ENCODE peak calls at places on chromosomes 7 and 10, in seven cellular contexts. L is IMR-90, V is BJ, Q is foreskin keratinocyte, E is MCF 10A, U is Calu3, T is keratinocyte. P is an unnamed sample.

GRCh38 chr7:30199271-30199670 is 64.5 kb downstream of the MTURN start:
- DNase-seq in L (no peak), V (no peak), Q (no peak), E (no peak), U (no peak), T (no peak), P (no peak)

GRCh38 chr7:46583606-46584005 is 662.5 kb upstream of the IGFBP3 start:
- DNase-seq in L (no peak), V (peak; percentile 77), Q (peak; percentile 71), E (peak; percentile 53), U (no peak), T (no peak), P (no peak)

GRCh38 chr10:78852856-78853255 is 215.9 kb upstream of the ZMIZ1 start:
- DNase-seq in L (peak; percentile 4), V (no peak), Q (no peak), E (peak; percentile 27), U (no peak), T (no peak), P (no peak)

GRCh38 chr7:41272664-41273063 is 430.2 kb downstream of the INHBA start:
- DNase-seq in L (no peak), V (no peak), Q (no peak), E (no peak), U (no peak), T (no peak), P (no peak)

GRCh38 chr10:113960617-113961260 is 82.9 kb upstream of the ADRB1 start:
- DNase-seq in L (no peak), V (no peak), Q (peak; percentile 50), E (peak; percentile 29), U (peak; percentile 34), T (no peak), P (no peak)

GRCh38 chr10:82211331-82211730 is 336.3 kb downstream of the NRG3 start:
- DNase-seq in L (no peak), V (no peak), Q (no peak), E (no peak), U (no peak), T (no peak), P (no peak)

GRCh38 chr7:100122067-100122466 is 2.6 kb downstream of the CNPY4 start:
- DNase-seq in L (no peak), V (no peak), Q (no peak), E (no peak), U (no peak), T (no peak), P (no peak)

GRCh38 chr10:49713266-49713665 is 33.8 kb downstream of the C10orf53 start:
- DNase-seq in L (no peak), V (no peak), Q (no peak), E (no peak), U (no peak), T (no peak), P (no peak)

GRCh38 chr7:18890134-18890533 is 227.3 kb downstream of the TWIST1 start:
- DNase-seq in L (peak; percentile 90), V (peak; percentile 77), Q (peak; percentile 30), E (peak; percentile 82), U (no peak), T (no peak), P (no peak)

GRCh38 chr10:49332333-49332732 is 33.4 kb downstream of the C10orf71 start:
- DNase-seq in L (no peak), V (no peak), Q (no peak), E (no peak), U (no peak), T (no peak), P (no peak)

GRCh38 chr10:71795248-71795647 is 21.9 kb upstream of the VSIR start:
- DNase-seq in L (peak; percentile 23), V (no peak), Q (no peak), E (peak; percentile 49), U (peak; percentile 49), T (no peak), P (no peak)

GRCh38 chr10:11813177-11813576 is 10.0 kb upstream of the PROSER2 start:
- DNase-seq in L (no peak), V (no peak), Q (no peak), E (no peak), U (no peak), T (no peak), P (no peak)

GRCh38 chr7:77783111-77783510 is 15.1 kb downstream of the TMEM60 start:
- DNase-seq in L (peak; percentile 16), V (no peak), Q (no peak), E (no peak), U (no peak), T (no peak), P (no peak)

GRCh38 chr10:33047655-33048054 is 89.6 kb upstream of the ITGB1 start:
- DNase-seq in L (peak; percentile 28), V (no peak), Q (no peak), E (no peak), U (no peak), T (no peak), P (no peak)

GRCh38 chr10:70774810-70775678 is 10.1 kb downstream of the TBATA start:
- DNase-seq in L (no peak), V (no peak), Q (no peak), E (peak; percentile 91), U (no peak), T (no peak), P (peak; percentile 47)

DNA sequence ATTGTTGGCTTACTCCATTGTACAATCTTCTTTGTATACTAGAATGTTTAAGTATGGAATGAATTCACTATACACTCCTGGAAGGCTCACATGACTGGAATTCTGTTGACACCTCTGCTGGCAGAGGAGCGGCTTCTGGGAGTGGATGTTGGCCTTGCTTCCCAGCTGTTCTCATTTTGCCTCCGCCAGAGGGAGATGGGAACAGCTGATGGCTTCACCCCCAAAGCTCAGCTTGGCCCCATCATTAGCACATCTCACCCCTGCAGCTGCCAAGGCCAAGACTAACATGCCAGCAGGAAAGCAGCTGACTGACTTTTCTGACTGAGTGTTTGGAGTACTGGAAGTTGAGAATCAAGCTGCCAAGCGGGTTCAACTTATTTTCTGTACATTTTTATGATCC is 15.1 kb downstream of the ADAM12 start:
- DNase-seq in L (peak; percentile 50), V (no peak), Q (no peak), E (no peak), U (no peak), T (no peak), P (no peak)
- TF ChIP-seq CTCF in L (peak; percentile 9), V (no peak), Q (no peak), E (no peak), U (no peak), T (peak; percentile 15), P (no peak)

GRCh38 chr10:119347181-119347974 is 140.0 kb downstream of the GRK5 start:
- DNase-seq in L (no peak), V (no peak), Q (no peak), E (no peak), U (no peak), T (no peak), P (no peak)

GRCh38 chr10:119349937-119350513 is 142.7 kb downstream of the GRK5 start:
- DNase-seq in L (no peak), V (no peak), Q (no peak), E (no peak), U (no peak), T (no peak), P (no peak)

GRCh38 chr10:119348106-119348505 is 140.7 kb downstream of the GRK5 start:
- DNase-seq in L (no peak), V (no peak), Q (no peak), E (no peak), U (no peak), T (no peak), P (no peak)

GRCh38 chr10:119349341-119349740 is 142.0 kb downstream of the GRK5 start:
- DNase-seq in L (no peak), V (no peak), Q (no peak), E (no peak), U (no peak), T (no peak), P (no peak)

DNA sequence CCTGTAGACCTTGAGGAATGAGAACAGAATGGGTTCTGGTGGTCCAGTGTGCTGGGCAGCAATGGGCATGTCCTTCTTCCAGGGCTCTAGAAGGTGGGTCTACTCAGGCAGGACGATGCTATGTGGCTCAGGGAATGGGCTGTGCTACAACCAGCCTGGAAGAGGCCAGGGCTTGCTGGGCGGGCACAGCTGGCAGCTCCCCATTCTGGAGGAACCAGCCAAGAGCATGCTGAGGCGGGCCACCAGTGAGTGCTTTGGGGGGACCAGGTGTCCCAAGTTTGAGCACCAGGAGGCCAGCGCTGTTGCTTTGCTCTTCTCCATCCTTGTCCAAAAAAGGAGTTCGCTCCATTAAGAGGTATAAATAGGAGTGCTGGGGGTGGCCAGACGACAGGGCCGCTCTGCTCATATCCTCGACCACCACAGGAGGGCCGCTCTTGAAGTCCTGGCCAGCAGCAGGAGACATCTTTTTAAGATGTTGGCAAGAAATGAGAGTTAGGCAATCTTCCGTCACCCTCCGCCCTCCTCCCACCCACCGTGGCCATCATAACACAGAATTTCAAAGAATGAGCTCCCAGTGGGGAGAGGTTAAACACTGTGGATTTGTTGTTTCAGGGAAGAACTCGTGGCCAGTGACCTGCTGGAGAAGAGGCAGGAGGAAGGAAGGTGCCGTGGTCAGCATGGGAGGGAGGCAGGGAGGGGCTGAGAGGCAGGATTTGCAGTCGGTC is 141.3 kb downstream of the GRK5 start:
- DNase-seq in L (peak; percentile 54), V (no peak), Q (no peak), E (no peak), U (no peak), T (no peak), P (no peak)
- TF ChIP-seq CTCF in L (peak; percentile 17), V (no peak), Q (no peak), E (no peak), U (no peak), T (no peak), P (no peak)

DNA sequence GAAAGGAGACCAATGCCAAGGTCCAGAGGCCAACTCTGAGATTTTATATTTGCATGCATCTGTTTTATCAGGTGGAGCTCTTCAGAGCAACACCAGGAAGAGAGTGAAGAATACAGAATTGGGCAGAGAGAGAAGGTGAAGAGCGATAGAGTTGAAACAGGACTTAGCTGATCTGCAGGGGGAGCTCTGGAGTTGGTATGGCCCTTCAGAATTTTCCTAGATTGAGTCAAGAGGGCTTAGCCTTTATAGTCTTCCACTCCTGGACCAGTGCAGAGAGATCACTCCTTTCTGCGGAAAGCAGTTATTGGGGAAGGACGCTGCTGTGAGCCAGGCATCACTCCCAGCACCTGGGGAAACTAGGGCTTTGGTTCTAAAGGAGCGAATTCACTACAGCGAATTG is 105.0 kb upstream of the DGKB start:
- DNase-seq in L (no peak), V (no peak), Q (peak; percentile 21), E (peak; percentile 35), U (peak; percentile 43), T (no peak), P (no peak)
- TF ChIP-seq CTCF in L (peak; percentile 7), V (peak; percentile 40), Q (peak; percentile 51), E (no peak), U (peak; percentile 75), T (peak; percentile 73), P (no peak)

DNA sequence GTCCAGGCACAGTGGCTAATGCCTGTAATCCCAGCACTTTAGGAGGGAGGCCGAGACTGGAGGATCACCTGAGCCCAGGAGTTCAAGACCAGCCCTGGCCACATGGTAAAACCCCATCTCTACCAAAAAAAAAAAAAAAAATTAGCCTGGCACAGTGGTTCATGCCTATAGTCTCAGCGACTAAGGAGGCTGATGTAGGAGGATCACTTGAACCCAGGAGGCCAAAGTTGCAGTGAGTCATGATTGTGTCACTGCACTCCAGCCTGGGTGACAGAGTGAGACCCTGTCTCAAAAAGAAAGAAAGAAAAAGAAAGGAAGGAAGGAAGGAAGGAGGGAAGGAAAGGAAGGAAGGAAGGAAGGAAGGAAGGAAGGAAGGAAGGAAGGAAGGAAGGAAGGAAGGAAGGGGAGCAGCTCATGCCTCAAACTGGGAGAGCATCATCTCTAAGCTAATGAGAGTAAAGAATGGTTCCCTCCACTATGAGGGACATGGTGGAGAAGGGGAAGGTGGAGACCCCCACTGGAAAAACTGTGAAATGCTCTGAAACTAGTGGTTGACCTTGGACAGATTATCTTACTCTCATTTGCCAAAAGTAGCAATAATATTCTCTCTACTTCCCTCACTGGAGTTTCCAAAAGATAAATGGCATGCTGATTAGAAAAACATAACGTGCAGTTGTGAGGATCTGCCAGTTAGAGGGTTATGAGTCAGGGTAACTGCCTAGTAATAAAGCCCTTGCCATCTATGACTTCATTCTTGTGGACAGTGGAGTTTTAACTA is 16.8 kb downstream of the GIMAP5 start:
- DNase-seq in L (no peak), V (no peak), Q (no peak), E (peak; percentile 20), U (no peak), T (no peak), P (no peak)
- TF ChIP-seq CTCF in L (peak; percentile 9), V (no peak), Q (no peak), E (no peak), U (no peak), T (no peak), P (no peak)